ENCODE peak calls at places on chromosomes 1 and 21, in nine cellular contexts. K is HFF-Myc, C is osteoblast, P is GM13976, W is progenitor cell of endocrine pancreas, D is fibroblast of lung, Y is astrocyte of the cerebellum, X is lower leg skin, O is transverse colon. A is an unnamed sample.

GRCh38 chr1:94636625-94637024 is 95.1 kb upstream of the F3 start:
- DNase-seq in O (no peak), P (no peak), D (peak), Y (no peak), X (peak), W (no peak), C (no peak), K (no peak), A (no peak)

GRCh38 chr1:114618606-114619005 is 37.2 kb upstream of the BCAS2 start:
- DNase-seq in P (no peak), C (no peak), O (no peak), W (no peak), Y (no peak), X (no peak), K (no peak), D (no peak), A (no peak)

GRCh38 chr1:115879977-115880376 is 39.1 kb upstream of the NHLH2 start:
- DNase-seq in X (no peak), Y (no peak), D (no peak), O (no peak), C (no peak), K (no peak), W (no peak), P (no peak), A (no peak)

GRCh38 chr21:41846033-41846317 is 33.2 kb downstream of the PRDM15 start:
- DNase-seq in D (no peak), W (no peak), K (no peak), X (no peak), Y (no peak), C (peak), O (no peak), P (no peak), A (no peak)

GRCh38 chr1:36523850-36524249 is 41.1 kb upstream of the CSF3R start:
- DNase-seq in O (no peak), Y (no peak), D (no peak), K (no peak), C (peak), W (no peak), P (no peak), X (no peak), A (no peak)

GRCh38 chr1:153771241-153771640 is 4.0 kb upstream of the SLC27A3 start:
- DNase-seq in Y (no peak), C (no peak), P (no peak), D (no peak), K (no peak), X (no peak), W (no peak), O (no peak), A (no peak)

GRCh38 chr1:115492880-115493279 is 148.9 kb upstream of the VANGL1 start:
- DNase-seq in C (peak), Y (no peak), O (no peak), D (no peak), X (no peak), P (no peak), K (no peak), W (no peak), A (peak)

GRCh38 chr1:55352801-55353180 is 137.6 kb upstream of the USP24 start:
- DNase-seq in O (no peak), W (no peak), P (no peak), D (no peak), K (no peak), Y (no peak), C (no peak), X (no peak), A (no peak)

GRCh38 chr1:236686815-236687160 is 489 bp downstream of the ACTN2 start:
- DNase-seq in O (no peak), P (no peak), D (no peak), Y (no peak), C (no peak), K (no peak), W (no peak), X (no peak), A (no peak)

GRCh38 chr1:192474080-192474683 is 101.4 kb upstream of the RGS1 start:
- DNase-seq in W (no peak), P (peak), X (no peak), Y (no peak), C (no peak), O (no peak), D (peak), K (no peak), A (no peak)

GRCh38 chr1:186884266-186884665 is 55.5 kb downstream of the PLA2G4A start:
- DNase-seq in D (no peak), K (no peak), Y (no peak), X (no peak), W (no peak), C (no peak), O (no peak), P (no peak), A (no peak)

GRCh38 chr1:201958348-201958747 is 3.0 kb downstream of the TIMM17A start:
- DNase-seq in P (no peak), W (no peak), D (no peak), C (no peak), O (no peak), X (no peak), Y (no peak), K (no peak), A (no peak)

GRCh38 chr1:201949491-201949890 is 3.1 kb upstream of the LMOD1 start:
- DNase-seq in Y (no peak), W (no peak), X (no peak), C (peak), P (no peak), O (no peak), D (no peak), K (no peak), A (no peak)

GRCh38 chr1:201955750-201956143 is 444 bp downstream of the TIMM17A start:
- DNase-seq in C (no peak), K (no peak), P (no peak), X (no peak), O (no peak), Y (no peak), D (no peak), W (no peak), A (no peak)

GRCh38 chr1:201954263-201955008 is 867 bp upstream of the TIMM17A start:
- DNase-seq in P (no peak), C (no peak), X (no peak), K (no peak), O (no peak), D (no peak), Y (no peak), W (no peak), A (no peak)

DNA sequence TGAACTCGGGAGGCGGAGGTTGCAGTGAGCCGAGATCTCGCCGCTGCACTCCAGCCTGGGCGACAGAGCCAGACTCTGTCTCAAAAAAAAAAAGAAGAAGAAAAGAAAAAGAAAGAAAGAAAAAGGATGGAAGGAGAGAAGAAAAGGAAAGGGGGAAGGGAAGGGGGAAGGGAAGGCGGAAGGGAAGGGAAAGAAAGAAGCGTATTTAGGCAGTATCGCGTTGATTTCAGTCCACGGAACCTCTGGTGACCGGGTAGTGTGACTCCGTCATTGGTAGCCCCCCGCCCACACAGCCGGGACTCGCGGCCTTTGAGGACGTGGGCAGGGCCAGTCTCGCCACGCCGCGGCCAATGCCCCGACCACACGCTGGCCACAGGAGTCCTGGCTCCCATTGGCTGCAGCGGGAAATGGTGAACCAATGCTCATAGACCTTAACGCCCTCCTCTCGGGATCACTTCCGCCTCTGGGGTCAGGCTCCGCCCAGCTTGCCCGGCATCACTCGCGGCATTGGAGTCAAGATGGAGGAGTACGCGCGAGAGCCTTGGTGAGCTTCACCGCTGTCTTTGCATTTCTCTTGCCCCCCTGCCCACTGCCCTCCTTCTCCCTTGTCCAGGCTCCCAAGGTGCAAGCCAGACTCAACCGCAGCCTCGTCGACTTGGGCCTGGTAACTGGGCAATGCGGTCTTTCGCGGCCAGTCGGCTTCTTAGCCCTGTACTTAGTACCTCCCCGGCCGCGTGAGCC is at the start of gene TIMM17A:
- DNase-seq in C (peak), X (peak), D (peak), W (peak), K (peak), Y (peak), O (peak), P (peak), A (peak)
- TF ChIP-seq CTCF in C (no peak), X (no peak), D (no peak), W (no peak), K (no peak), Y (no peak), O (no peak), P (no peak), A (no peak)

DNA sequence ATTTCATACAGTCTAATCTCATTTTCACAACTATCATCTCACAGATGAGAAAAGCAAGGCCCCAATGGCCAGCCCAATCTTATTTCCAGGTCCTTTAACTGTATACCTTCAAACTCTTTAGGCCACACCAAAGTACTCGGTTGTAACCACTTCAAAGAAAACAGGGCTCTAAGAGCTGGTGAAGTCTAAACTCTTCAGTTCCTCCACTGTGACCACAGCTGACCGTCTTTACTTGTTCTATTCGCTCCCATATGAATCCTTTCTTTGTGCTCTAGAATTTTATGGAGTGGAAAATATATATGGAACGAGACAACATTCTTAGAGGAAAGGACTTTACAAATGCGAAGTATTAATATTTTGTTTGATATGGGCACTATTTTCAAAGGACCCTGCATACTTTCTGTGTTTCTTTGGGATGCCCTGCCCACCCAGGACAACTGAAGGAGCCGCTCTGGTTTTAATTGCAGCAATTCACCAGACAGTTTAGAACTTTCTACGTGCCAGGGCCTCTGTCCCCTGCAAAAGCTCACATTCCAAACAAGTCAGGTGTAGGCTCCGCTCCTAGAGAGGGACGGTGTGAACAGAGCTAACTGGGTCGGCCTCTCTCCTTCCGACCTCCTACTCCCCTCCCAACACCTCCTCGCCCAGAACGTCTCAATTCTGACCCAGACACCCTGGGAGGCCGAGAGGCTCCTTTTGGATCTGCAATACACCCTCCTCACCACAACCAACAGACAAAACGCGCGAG is 15.7 kb downstream of the IER5 start:
- DNase-seq in W (no peak), X (no peak), D (no peak), P (peak), Y (no peak), C (peak), O (no peak), K (no peak), A (no peak)
- TF ChIP-seq CTCF in W (no peak), X (no peak), D (no peak), P (no peak), Y (no peak), C (peak), O (no peak), K (no peak), A (no peak)

GRCh38 chr1:26744075-26744958 is 43.4 kb upstream of the PIGV start:
- DNase-seq in C (peak), P (peak), K (peak), Y (no peak), O (peak), W (no peak), X (peak), D (peak), A (peak)
- TF ChIP-seq CTCF in C (no peak), P (peak), K (no peak), Y (no peak), O (no peak), W (no peak), X (no peak), D (no peak), A (no peak)

GRCh38 chr1:2443285-2444137 is 31.1 kb upstream of the PEX10 start:
- DNase-seq in K (no peak), C (no peak), X (no peak), P (no peak), W (no peak), Y (no peak), D (no peak), O (no peak), A (no peak)
- TF ChIP-seq CTCF in K (peak), C (no peak), X (no peak), P (no peak), W (peak), Y (peak), D (peak), O (no peak), A (peak)